ENCODE peak calls at places on chromosomes 5 and 9, in nine cellular contexts. One of them, this sample, is unnamed.

GRCh38 chr5:160312960-160313734 is 783 bp upstream of the CCNJL start:
- DNase-seq in kidney: no peak
- DNase-seq in lung: no peak
- DNase-seq in HL-60: no peak
- DNase-seq in neural progenitor cell: peak
- DNase-seq in astrocyte of the cerebellum: no peak
- DNase-seq in BE2C: no peak
- DNase-seq in heart right ventricle: no peak
- DNase-seq in kidney epithelial cell: no peak
- DNase-seq in this sample: no peak

GRCh38 chr5:117590944-117591343 is 1016.3 kb upstream of the SEMA6A start:
- DNase-seq in kidney epithelial cell: peak
- DNase-seq in kidney: no peak
- DNase-seq in lung: no peak
- DNase-seq in astrocyte of the cerebellum: peak
- DNase-seq in HL-60: no peak
- DNase-seq in BE2C: no peak
- DNase-seq in heart right ventricle: no peak
- DNase-seq in neural progenitor cell: peak
- DNase-seq in this sample: no peak

GRCh38 chr5:176630681-176631222 is 277 bp downstream of the EIF4E1B start:
- DNase-seq in HL-60: no peak
- DNase-seq in neural progenitor cell: no peak
- DNase-seq in heart right ventricle: no peak
- DNase-seq in lung: no peak
- DNase-seq in BE2C: no peak
- DNase-seq in kidney: no peak
- DNase-seq in kidney epithelial cell: no peak
- DNase-seq in astrocyte of the cerebellum: no peak
- DNase-seq in this sample: no peak

GRCh38 chr5:1421521-1422341 is 23.5 kb downstream of the SLC6A3 start:
- DNase-seq in kidney: peak
- DNase-seq in neural progenitor cell: no peak
- DNase-seq in BE2C: no peak
- DNase-seq in heart right ventricle: no peak
- DNase-seq in HL-60: no peak
- DNase-seq in astrocyte of the cerebellum: no peak
- DNase-seq in kidney epithelial cell: no peak
- DNase-seq in lung: no peak
- DNase-seq in this sample: no peak

GRCh38 chr9:33923998-33924701 is 107.2 kb downstream of the UBE2R2 start:
- DNase-seq in HL-60: no peak
- DNase-seq in astrocyte of the cerebellum: no peak
- DNase-seq in BE2C: no peak
- DNase-seq in neural progenitor cell: no peak
- DNase-seq in heart right ventricle: no peak
- DNase-seq in kidney: peak
- DNase-seq in lung: no peak
- DNase-seq in kidney epithelial cell: no peak
- DNase-seq in this sample: no peak

GRCh38 chr5:77638763-77639451 is 394 bp upstream of the OTP start:
- DNase-seq in lung: no peak
- DNase-seq in kidney epithelial cell: no peak
- DNase-seq in HL-60: no peak
- DNase-seq in kidney: peak
- DNase-seq in heart right ventricle: no peak
- DNase-seq in BE2C: peak
- DNase-seq in neural progenitor cell: peak
- DNase-seq in astrocyte of the cerebellum: no peak
- DNase-seq in this sample: no peak

GRCh38 chr9:116072046-116072445 is 81.5 kb upstream of the PAPPA start:
- DNase-seq in lung: no peak
- DNase-seq in neural progenitor cell: no peak
- DNase-seq in kidney epithelial cell: no peak
- DNase-seq in heart right ventricle: no peak
- DNase-seq in BE2C: no peak
- DNase-seq in kidney: no peak
- DNase-seq in HL-60: no peak
- DNase-seq in astrocyte of the cerebellum: no peak
- DNase-seq in this sample: no peak

GRCh38 chr5:44332360-44332971 is 56.8 kb downstream of the FGF10 start:
- DNase-seq in astrocyte of the cerebellum: peak
- DNase-seq in BE2C: no peak
- DNase-seq in HL-60: no peak
- DNase-seq in kidney epithelial cell: peak
- DNase-seq in kidney: no peak
- DNase-seq in neural progenitor cell: peak
- DNase-seq in heart right ventricle: no peak
- DNase-seq in lung: no peak
- DNase-seq in this sample: no peak

GRCh38 chr9:74961496-74961895 is 8.8 kb upstream of the C9orf40 start:
- DNase-seq in heart right ventricle: no peak
- DNase-seq in lung: no peak
- DNase-seq in BE2C: no peak
- DNase-seq in HL-60: no peak
- DNase-seq in neural progenitor cell: no peak
- DNase-seq in kidney: no peak
- DNase-seq in kidney epithelial cell: no peak
- DNase-seq in astrocyte of the cerebellum: no peak
- DNase-seq in this sample: no peak

DNA sequence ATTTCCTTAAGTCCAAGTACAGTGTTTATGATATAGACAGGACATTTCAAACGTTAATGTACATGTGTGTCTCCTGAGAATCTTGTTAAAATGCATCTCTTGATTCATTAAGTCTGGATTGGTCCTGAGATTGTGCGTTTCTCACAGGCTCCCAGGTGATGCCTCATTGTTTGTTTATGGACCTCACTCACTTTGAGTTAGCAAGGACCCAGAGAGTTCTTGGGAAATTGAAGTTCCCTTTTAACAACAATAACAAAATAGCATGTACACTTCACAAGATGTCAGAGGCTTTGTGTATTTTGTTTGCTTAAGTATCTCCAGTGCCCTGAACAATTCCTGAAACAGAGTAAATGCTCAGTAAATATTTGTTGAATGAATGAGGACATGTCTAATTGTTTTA is 34.7 kb upstream of the FCHO2 start:
- DNase-seq in astrocyte of the cerebellum: no peak
- DNase-seq in neural progenitor cell: no peak
- DNase-seq in kidney epithelial cell: no peak
- DNase-seq in BE2C: no peak
- DNase-seq in HL-60: no peak
- DNase-seq in kidney: no peak
- DNase-seq in heart right ventricle: no peak
- DNase-seq in lung: no peak
- DNase-seq in this sample: no peak
- H3K4me3 ChIP-seq in astrocyte of the cerebellum: no peak
- H3K4me3 ChIP-seq in neural progenitor cell: no peak
- H3K4me3 ChIP-seq in kidney epithelial cell: no peak
- H3K4me3 ChIP-seq in BE2C: no peak
- H3K4me3 ChIP-seq in HL-60: no peak
- H3K4me3 ChIP-seq in kidney: no peak
- H3K4me3 ChIP-seq in heart right ventricle: no peak
- H3K4me3 ChIP-seq in lung: no peak
- H3K4me3 ChIP-seq in this sample: no peak

GRCh38 chr9:109085510-109085909 is 34.2 kb downstream of the TMEM245 start:
- DNase-seq in neural progenitor cell: no peak
- DNase-seq in HL-60: no peak
- DNase-seq in heart right ventricle: no peak
- DNase-seq in astrocyte of the cerebellum: no peak
- DNase-seq in kidney epithelial cell: no peak
- DNase-seq in lung: no peak
- DNase-seq in kidney: no peak
- DNase-seq in BE2C: no peak
- DNase-seq in this sample: no peak

GRCh38 chr9:109088221-109088620 is 31.5 kb downstream of the TMEM245 start:
- DNase-seq in lung: no peak
- DNase-seq in neural progenitor cell: no peak
- DNase-seq in BE2C: no peak
- DNase-seq in astrocyte of the cerebellum: no peak
- DNase-seq in kidney: no peak
- DNase-seq in kidney epithelial cell: no peak
- DNase-seq in HL-60: no peak
- DNase-seq in heart right ventricle: no peak
- DNase-seq in this sample: no peak

GRCh38 chr9:109083813-109084405 is 35.8 kb downstream of the TMEM245 start:
- DNase-seq in kidney: no peak
- DNase-seq in HL-60: no peak
- DNase-seq in neural progenitor cell: no peak
- DNase-seq in astrocyte of the cerebellum: no peak
- DNase-seq in BE2C: no peak
- DNase-seq in heart right ventricle: no peak
- DNase-seq in kidney epithelial cell: no peak
- DNase-seq in lung: no peak
- DNase-seq in this sample: no peak

GRCh38 chr9:109087795-109088194 is 32.0 kb downstream of the TMEM245 start:
- DNase-seq in astrocyte of the cerebellum: no peak
- DNase-seq in neural progenitor cell: no peak
- DNase-seq in BE2C: no peak
- DNase-seq in HL-60: no peak
- DNase-seq in lung: no peak
- DNase-seq in kidney epithelial cell: no peak
- DNase-seq in kidney: no peak
- DNase-seq in heart right ventricle: no peak
- DNase-seq in this sample: no peak

DNA sequence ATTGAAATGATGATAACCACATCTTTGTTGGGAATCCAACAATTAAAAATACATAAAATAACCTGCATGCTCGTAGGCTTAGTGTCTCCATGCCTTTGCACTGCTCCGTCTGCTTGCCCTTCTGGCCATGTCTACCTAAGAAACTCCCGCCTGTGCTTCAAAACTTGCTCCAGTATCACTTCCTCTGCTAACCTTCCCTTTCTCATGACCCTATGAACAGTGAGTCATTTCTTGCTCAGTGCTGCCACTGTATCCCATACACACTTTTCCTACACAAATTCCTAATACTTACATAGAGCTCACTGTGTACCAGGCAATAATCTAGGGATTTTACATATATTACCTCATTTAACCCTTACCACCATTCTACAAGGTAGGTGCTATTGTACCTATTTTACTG is 33.5 kb downstream of the TMEM245 start:
- DNase-seq in astrocyte of the cerebellum: no peak
- DNase-seq in neural progenitor cell: no peak
- DNase-seq in lung: no peak
- DNase-seq in kidney: no peak
- DNase-seq in BE2C: no peak
- DNase-seq in heart right ventricle: no peak
- DNase-seq in HL-60: no peak
- DNase-seq in kidney epithelial cell: no peak
- DNase-seq in this sample: no peak
- TF ChIP-seq CTCF in astrocyte of the cerebellum: no peak
- TF ChIP-seq CTCF in neural progenitor cell: no peak
- TF ChIP-seq CTCF in lung: no peak
- TF ChIP-seq CTCF in kidney: no peak
- TF ChIP-seq CTCF in BE2C: no peak
- TF ChIP-seq CTCF in heart right ventricle: no peak
- TF ChIP-seq CTCF in HL-60: no peak
- TF ChIP-seq CTCF in kidney epithelial cell: no peak
- TF ChIP-seq CTCF in this sample: no peak

GRCh38 chr5:100574716-100575115 is 39.5 kb downstream of the FAM174A start:
- DNase-seq in lung: no peak
- DNase-seq in heart right ventricle: no peak
- DNase-seq in kidney: no peak
- DNase-seq in BE2C: no peak
- DNase-seq in astrocyte of the cerebellum: no peak
- DNase-seq in neural progenitor cell: no peak
- DNase-seq in HL-60: no peak
- DNase-seq in kidney epithelial cell: no peak
- DNase-seq in this sample: no peak

GRCh38 chr5:100577506-100577905 is 42.3 kb downstream of the FAM174A start:
- DNase-seq in kidney epithelial cell: no peak
- DNase-seq in BE2C: no peak
- DNase-seq in heart right ventricle: no peak
- DNase-seq in neural progenitor cell: no peak
- DNase-seq in HL-60: no peak
- DNase-seq in kidney: no peak
- DNase-seq in lung: no peak
- DNase-seq in astrocyte of the cerebellum: no peak
- DNase-seq in this sample: no peak

GRCh38 chr5:100576217-100576751 is 41.1 kb downstream of the FAM174A start:
- DNase-seq in neural progenitor cell: no peak
- DNase-seq in heart right ventricle: no peak
- DNase-seq in astrocyte of the cerebellum: no peak
- DNase-seq in lung: no peak
- DNase-seq in kidney epithelial cell: no peak
- DNase-seq in BE2C: no peak
- DNase-seq in kidney: no peak
- DNase-seq in HL-60: no peak
- DNase-seq in this sample: peak

GRCh38 chr5:100575815-100576214 is 40.6 kb downstream of the FAM174A start:
- DNase-seq in HL-60: no peak
- DNase-seq in BE2C: no peak
- DNase-seq in heart right ventricle: no peak
- DNase-seq in lung: no peak
- DNase-seq in astrocyte of the cerebellum: no peak
- DNase-seq in kidney: no peak
- DNase-seq in kidney epithelial cell: no peak
- DNase-seq in neural progenitor cell: no peak
- DNase-seq in this sample: no peak
- H3K4me3 ChIP-seq in HL-60: no peak
- H3K4me3 ChIP-seq in BE2C: no peak
- H3K4me3 ChIP-seq in heart right ventricle: no peak
- H3K4me3 ChIP-seq in lung: no peak
- H3K4me3 ChIP-seq in astrocyte of the cerebellum: no peak
- H3K4me3 ChIP-seq in kidney: no peak
- H3K4me3 ChIP-seq in kidney epithelial cell: no peak
- H3K4me3 ChIP-seq in neural progenitor cell: no peak
- H3K4me3 ChIP-seq in this sample: no peak

GRCh38 chr5:149962040-149962439 is 1.5 kb downstream of the SLC26A2 start:
- DNase-seq in neural progenitor cell: peak
- DNase-seq in BE2C: peak
- DNase-seq in kidney: no peak
- DNase-seq in kidney epithelial cell: no peak
- DNase-seq in astrocyte of the cerebellum: peak
- DNase-seq in heart right ventricle: no peak
- DNase-seq in lung: no peak
- DNase-seq in HL-60: no peak
- DNase-seq in this sample: peak

GRCh38 chr5:149961186-149961685 is 678 bp downstream of the SLC26A2 start:
- DNase-seq in heart right ventricle: no peak
- DNase-seq in lung: no peak
- DNase-seq in neural progenitor cell: no peak
- DNase-seq in astrocyte of the cerebellum: no peak
- DNase-seq in kidney: peak
- DNase-seq in HL-60: no peak
- DNase-seq in BE2C: no peak
- DNase-seq in kidney epithelial cell: no peak
- DNase-seq in this sample: no peak

GRCh38 chr5:149959406-149960236 is 937 bp upstream of the SLC26A2 start:
- DNase-seq in HL-60: peak
- DNase-seq in lung: no peak
- DNase-seq in kidney epithelial cell: no peak
- DNase-seq in kidney: no peak
- DNase-seq in heart right ventricle: no peak
- DNase-seq in astrocyte of the cerebellum: no peak
- DNase-seq in neural progenitor cell: peak
- DNase-seq in BE2C: peak
- DNase-seq in this sample: peak

GRCh38 chr5:149962601-149963300 is 2.2 kb downstream of the SLC26A2 start:
- DNase-seq in kidney epithelial cell: no peak
- DNase-seq in lung: no peak
- DNase-seq in BE2C: no peak
- DNase-seq in astrocyte of the cerebellum: no peak
- DNase-seq in HL-60: no peak
- DNase-seq in heart right ventricle: no peak
- DNase-seq in neural progenitor cell: no peak
- DNase-seq in kidney: no peak
- DNase-seq in this sample: no peak

GRCh38 chr5:149960272-149961185 is at the start of gene SLC26A2:
- DNase-seq in kidney epithelial cell: peak
- DNase-seq in neural progenitor cell: peak
- DNase-seq in lung: peak
- DNase-seq in kidney: peak
- DNase-seq in HL-60: peak
- DNase-seq in heart right ventricle: peak
- DNase-seq in BE2C: peak
- DNase-seq in astrocyte of the cerebellum: peak
- DNase-seq in this sample: peak
- TF ChIP-seq CTCF in kidney epithelial cell: no peak
- TF ChIP-seq CTCF in neural progenitor cell: no peak
- TF ChIP-seq CTCF in lung: no peak
- TF ChIP-seq CTCF in kidney: no peak
- TF ChIP-seq CTCF in HL-60: no peak
- TF ChIP-seq CTCF in heart right ventricle: no peak
- TF ChIP-seq CTCF in BE2C: no peak
- TF ChIP-seq CTCF in astrocyte of the cerebellum: no peak
- TF ChIP-seq CTCF in this sample: no peak